ENCODE peak calls at places on chromosome 7, in eight cellular contexts. P is DMS153; D is choroid plexus epithelial cell; N is activated naive CD8-positive, alpha-beta T cell treated with anti-CD3 and anti-CD28 coated beads for 36 hours; W is NCI-H1092; Z is RWPE1; Q is Caco-2; L is transverse colon. Y is an unnamed sample.

GRCh38 chr7:47310020-47310419 is 271.9 kb downstream of the TNS3 start:
- DNase-seq in N (no peak), Q (no peak), W (no peak), D (no peak), L (no peak), P (no peak), Z (no peak), Y (no peak)

GRCh38 chr7:45712872-45713668 is 138.9 kb downstream of the ADCY1 start:
- DNase-seq in W (no peak), L (no peak), N (no peak), D (no peak), Q (no peak), P (no peak), Z (no peak), Y (no peak)

GRCh38 chr7:88276605-88277153 is 30.0 kb downstream of the STEAP4 start:
- DNase-seq in N (no peak), Q (no peak), D (no peak), W (no peak), L (no peak), Z (no peak), P (no peak), Y (no peak)

GRCh38 chr7:60706-61105 is 131.7 kb upstream of the FAM20C start:
- DNase-seq in Z (no peak), L (peak), N (no peak), W (no peak), Q (no peak), P (no peak), D (no peak), Y (no peak)

GRCh38 chr7:121101621-121102020 is 113.1 kb downstream of the CPED1 start:
- DNase-seq in D (no peak), P (no peak), N (no peak), Z (no peak), Q (no peak), W (no peak), L (no peak), Y (no peak)

GRCh38 chr7:1362301-1362700 is 97.0 kb downstream of the MICALL2 start:
- DNase-seq in W (no peak), Q (no peak), L (no peak), P (no peak), D (no peak), Z (no peak), N (no peak), Y (no peak)

GRCh38 chr7:93812061-93812460 is 78.5 kb downstream of the TFPI2 start:
- DNase-seq in D (no peak), P (no peak), W (no peak), N (no peak), Z (no peak), Q (no peak), L (no peak), Y (no peak)

GRCh38 chr7:123692471-123692877 is 36.8 kb downstream of the LMOD2 start:
- DNase-seq in L (no peak), W (no peak), N (no peak), D (no peak), P (no peak), Z (no peak), Q (no peak), Y (no peak)

GRCh38 chr7:50782376-50783208 is at the start of gene GRB10:
- DNase-seq in W (peak), D (peak), Q (peak), P (peak), L (no peak), Z (no peak), N (peak), Y (no peak)

GRCh38 chr7:155513543-155514285 is 32.6 kb downstream of the CNPY1 start:
- DNase-seq in Z (no peak), D (no peak), Q (no peak), L (no peak), W (no peak), N (no peak), P (no peak), Y (no peak)

GRCh38 chr7:83105948-83106347 is 56.7 kb downstream of the PCLO start:
- DNase-seq in Q (no peak), D (no peak), N (no peak), P (no peak), L (no peak), W (no peak), Z (no peak), Y (no peak)

Y was measured in stimulated activated naive CD8-positive, alpha-beta T cell treated with anti-CD3 and anti-CD28 coated beads, Interleukin-15, Interleukin-2, amounts not matched to agents 100 U/mL and 50 U/mL, for 24 hours.